ENCODE peak calls at places on chromosomes 16 and 17, in six cellular contexts. One of them, this sample, is unnamed.

GRCh38 chr16:68844211-68844564 is 857 bp downstream of the TANGO6 start:
- DNase-seq in psoas muscle: no peak
- DNase-seq in CD4-positive, CD25-positive, alpha-beta regulatory T cell: no peak
- DNase-seq in CD8-positive, alpha-beta memory T cell: no peak
- DNase-seq in thoracic aorta: no peak
- DNase-seq in RWPE1: no peak
- DNase-seq in this sample: no peak

GRCh38 chr17:74923538-74924249 is 379 bp upstream of the OTOP2 start:
- DNase-seq in psoas muscle: peak; percentile 79
- DNase-seq in CD4-positive, CD25-positive, alpha-beta regulatory T cell: peak; percentile 63
- DNase-seq in CD8-positive, alpha-beta memory T cell: peak; percentile 57
- DNase-seq in thoracic aorta: peak; percentile 19
- DNase-seq in RWPE1: peak; percentile 73
- DNase-seq in this sample: peak; percentile 86

GRCh38 chr17:4766199-4766598 is 5.5 kb upstream of the TM4SF5 start:
- DNase-seq in psoas muscle: no peak
- DNase-seq in CD4-positive, CD25-positive, alpha-beta regulatory T cell: no peak
- DNase-seq in CD8-positive, alpha-beta memory T cell: no peak
- DNase-seq in thoracic aorta: no peak
- DNase-seq in RWPE1: no peak
- DNase-seq in this sample: no peak

GRCh38 chr17:18140648-18141047 is 32.1 kb downstream of the MYO15A start:
- DNase-seq in psoas muscle: no peak
- DNase-seq in CD4-positive, CD25-positive, alpha-beta regulatory T cell: no peak
- DNase-seq in CD8-positive, alpha-beta memory T cell: no peak
- DNase-seq in thoracic aorta: no peak
- DNase-seq in RWPE1: no peak
- DNase-seq in this sample: no peak

GRCh38 chr17:47423406-47424295 is 99.9 kb downstream of the EFCAB13 start:
- DNase-seq in psoas muscle: peak; percentile 13
- DNase-seq in CD4-positive, CD25-positive, alpha-beta regulatory T cell: no peak
- DNase-seq in CD8-positive, alpha-beta memory T cell: peak; percentile 0
- DNase-seq in thoracic aorta: no peak
- DNase-seq in RWPE1: peak; percentile 20
- DNase-seq in this sample: peak; percentile 77

GRCh38 chr17:17051791-17052461 is 9.7 kb downstream of the MPRIP start:
- DNase-seq in psoas muscle: peak; percentile 53
- DNase-seq in CD4-positive, CD25-positive, alpha-beta regulatory T cell: no peak
- DNase-seq in CD8-positive, alpha-beta memory T cell: no peak
- DNase-seq in thoracic aorta: no peak
- DNase-seq in RWPE1: no peak
- DNase-seq in this sample: peak; percentile 72

GRCh38 chr16:2498531-2499253 is 15.1 kb upstream of the ATP6V0C start:
- DNase-seq in psoas muscle: no peak
- DNase-seq in CD4-positive, CD25-positive, alpha-beta regulatory T cell: no peak
- DNase-seq in CD8-positive, alpha-beta memory T cell: no peak
- DNase-seq in thoracic aorta: no peak
- DNase-seq in RWPE1: no peak
- DNase-seq in this sample: no peak

GRCh38 chr16:15765880-15766279 is 90.9 kb downstream of the MYH11 start:
- DNase-seq in psoas muscle: no peak
- DNase-seq in CD4-positive, CD25-positive, alpha-beta regulatory T cell: peak; percentile 39
- DNase-seq in CD8-positive, alpha-beta memory T cell: peak; percentile 7
- DNase-seq in thoracic aorta: no peak
- DNase-seq in RWPE1: peak; percentile 44
- DNase-seq in this sample: peak; percentile 24

GRCh38 chr16:88465387-88465983 is 12.4 kb downstream of the ZFPM1 start:
- DNase-seq in psoas muscle: no peak
- DNase-seq in CD4-positive, CD25-positive, alpha-beta regulatory T cell: no peak
- DNase-seq in CD8-positive, alpha-beta memory T cell: no peak
- DNase-seq in thoracic aorta: no peak
- DNase-seq in RWPE1: no peak
- DNase-seq in this sample: no peak

GRCh38 chr16:31113420-31114124 is 3.9 kb upstream of the KAT8 start:
- DNase-seq in psoas muscle: no peak
- DNase-seq in CD4-positive, CD25-positive, alpha-beta regulatory T cell: no peak
- DNase-seq in CD8-positive, alpha-beta memory T cell: no peak
- DNase-seq in thoracic aorta: no peak
- DNase-seq in RWPE1: no peak
- DNase-seq in this sample: no peak

GRCh38 chr17:81518113-81518784 is 5.7 kb upstream of the ACTG1 start:
- DNase-seq in psoas muscle: peak; percentile 12
- DNase-seq in CD4-positive, CD25-positive, alpha-beta regulatory T cell: no peak
- DNase-seq in CD8-positive, alpha-beta memory T cell: no peak
- DNase-seq in thoracic aorta: no peak
- DNase-seq in RWPE1: no peak
- DNase-seq in this sample: no peak

GRCh38 chr17:10021239-10021638 is 116.2 kb upstream of the RCVRN start:
- DNase-seq in psoas muscle: peak; percentile 36
- DNase-seq in CD4-positive, CD25-positive, alpha-beta regulatory T cell: no peak
- DNase-seq in CD8-positive, alpha-beta memory T cell: no peak
- DNase-seq in thoracic aorta: no peak
- DNase-seq in RWPE1: no peak
- DNase-seq in this sample: no peak

GRCh38 chr17:73317554-73318426 is 6.0 kb upstream of the CDC42EP4 start:
- DNase-seq in psoas muscle: no peak
- DNase-seq in CD4-positive, CD25-positive, alpha-beta regulatory T cell: no peak
- DNase-seq in CD8-positive, alpha-beta memory T cell: no peak
- DNase-seq in thoracic aorta: no peak
- DNase-seq in RWPE1: no peak
- DNase-seq in this sample: no peak
- H3K27ac ChIP-seq in psoas muscle: no peak overlapping the region
- H3K27ac ChIP-seq in CD4-positive, CD25-positive, alpha-beta regulatory T cell: no peak overlapping the region
- H3K27ac ChIP-seq in CD8-positive, alpha-beta memory T cell: no peak overlapping the region
- H3K27ac ChIP-seq in thoracic aorta: no peak overlapping the region
- H3K27ac ChIP-seq in RWPE1: peak overlapping the region; percentile 84
- H3K27ac ChIP-seq in this sample: no peak overlapping the region

DNA sequence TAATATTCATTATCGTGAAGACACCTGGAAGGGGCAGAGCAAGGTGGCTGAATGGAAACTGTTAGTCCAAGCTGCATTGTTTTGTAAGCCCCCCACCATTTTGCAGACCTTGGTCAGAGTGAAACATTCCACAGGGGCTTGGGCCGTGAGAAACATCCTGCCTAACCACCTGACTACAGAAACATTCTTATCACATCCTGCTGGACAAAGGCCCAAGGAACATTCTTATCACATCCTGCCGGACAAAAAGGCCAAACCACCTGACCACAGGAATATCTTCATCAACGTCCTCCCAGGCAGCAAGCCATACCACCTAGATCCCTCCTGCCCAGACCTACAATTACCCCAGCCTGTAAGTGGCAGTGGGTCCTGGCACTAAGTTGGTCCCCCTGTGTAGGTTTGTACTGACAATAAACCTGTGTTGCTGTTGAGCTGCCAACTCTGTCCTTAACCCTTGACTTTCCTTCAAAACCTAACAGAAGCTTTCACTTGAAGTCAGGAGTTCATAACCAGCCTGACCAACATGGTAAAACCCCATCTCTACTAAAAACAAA is 19.6 kb downstream of the ATF7IP2 start:
- DNase-seq in psoas muscle: no peak
- DNase-seq in CD4-positive, CD25-positive, alpha-beta regulatory T cell: no peak
- DNase-seq in CD8-positive, alpha-beta memory T cell: no peak
- DNase-seq in thoracic aorta: no peak
- DNase-seq in RWPE1: no peak
- DNase-seq in this sample: no peak
- H3K27ac ChIP-seq in psoas muscle: peak overlapping the region; percentile 16
- H3K27ac ChIP-seq in CD4-positive, CD25-positive, alpha-beta regulatory T cell: no peak overlapping the region
- H3K27ac ChIP-seq in CD8-positive, alpha-beta memory T cell: no peak overlapping the region
- H3K27ac ChIP-seq in thoracic aorta: no peak overlapping the region
- H3K27ac ChIP-seq in RWPE1: no peak overlapping the region
- H3K27ac ChIP-seq in this sample: no peak overlapping the region

GRCh38 chr17:1998426-1998784 is 26.7 kb downstream of the RTN4RL1 start:
- DNase-seq in psoas muscle: peak; percentile 40
- DNase-seq in CD4-positive, CD25-positive, alpha-beta regulatory T cell: no peak
- DNase-seq in CD8-positive, alpha-beta memory T cell: no peak
- DNase-seq in thoracic aorta: no peak
- DNase-seq in RWPE1: no peak
- DNase-seq in this sample: no peak

GRCh38 chr17:1997146-1997586 is 28.0 kb downstream of the RTN4RL1 start:
- DNase-seq in psoas muscle: no peak
- DNase-seq in CD4-positive, CD25-positive, alpha-beta regulatory T cell: no peak
- DNase-seq in CD8-positive, alpha-beta memory T cell: no peak
- DNase-seq in thoracic aorta: no peak
- DNase-seq in RWPE1: no peak
- DNase-seq in this sample: no peak

GRCh38 chr17:2002767-2003329 is 22.3 kb downstream of the RTN4RL1 start:
- DNase-seq in psoas muscle: no peak
- DNase-seq in CD4-positive, CD25-positive, alpha-beta regulatory T cell: no peak
- DNase-seq in CD8-positive, alpha-beta memory T cell: no peak
- DNase-seq in thoracic aorta: no peak
- DNase-seq in RWPE1: no peak
- DNase-seq in this sample: no peak

GRCh38 chr17:1997587-1998425 is 27.3 kb downstream of the RTN4RL1 start:
- DNase-seq in psoas muscle: peak; percentile 34
- DNase-seq in CD4-positive, CD25-positive, alpha-beta regulatory T cell: no peak
- DNase-seq in CD8-positive, alpha-beta memory T cell: no peak
- DNase-seq in thoracic aorta: no peak
- DNase-seq in RWPE1: no peak
- DNase-seq in this sample: peak; percentile 77

GRCh38 chr17:1999557-2000251 is 25.4 kb downstream of the RTN4RL1 start:
- DNase-seq in psoas muscle: peak; percentile 60
- DNase-seq in CD4-positive, CD25-positive, alpha-beta regulatory T cell: no peak
- DNase-seq in CD8-positive, alpha-beta memory T cell: no peak
- DNase-seq in thoracic aorta: no peak
- DNase-seq in RWPE1: no peak
- DNase-seq in this sample: no peak
- H3K27ac ChIP-seq in psoas muscle: peak overlapping the region; percentile 92
- H3K27ac ChIP-seq in CD4-positive, CD25-positive, alpha-beta regulatory T cell: no peak overlapping the region
- H3K27ac ChIP-seq in CD8-positive, alpha-beta memory T cell: no peak overlapping the region
- H3K27ac ChIP-seq in thoracic aorta: peak overlapping the region; percentile 70
- H3K27ac ChIP-seq in RWPE1: peak overlapping the region; percentile 91
- H3K27ac ChIP-seq in this sample: no peak overlapping the region

DNA sequence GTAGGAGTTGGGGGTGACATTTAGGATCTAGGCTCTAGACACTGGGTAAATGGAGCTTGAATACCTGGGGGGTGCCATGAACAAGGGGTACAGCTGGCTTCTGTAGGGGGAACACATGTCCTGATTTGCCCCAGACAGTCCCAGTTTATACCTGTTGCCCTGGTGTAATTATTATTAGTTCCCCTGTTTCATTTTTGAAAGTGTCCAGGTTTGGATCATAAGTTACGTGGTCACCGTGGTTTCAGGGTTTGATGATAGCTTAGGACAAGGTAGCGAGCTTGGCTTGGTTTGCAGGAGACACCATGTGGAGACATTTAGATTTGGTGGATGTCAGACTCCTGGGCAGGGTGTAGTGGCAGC is 5.5 kb downstream of the MLLT6 start:
- DNase-seq in psoas muscle: no peak
- DNase-seq in CD4-positive, CD25-positive, alpha-beta regulatory T cell: no peak
- DNase-seq in CD8-positive, alpha-beta memory T cell: no peak
- DNase-seq in thoracic aorta: no peak
- DNase-seq in RWPE1: no peak
- DNase-seq in this sample: no peak
- H3K27ac ChIP-seq in psoas muscle: peak overlapping the region; percentile 83
- H3K27ac ChIP-seq in CD4-positive, CD25-positive, alpha-beta regulatory T cell: no peak overlapping the region
- H3K27ac ChIP-seq in CD8-positive, alpha-beta memory T cell: no peak overlapping the region
- H3K27ac ChIP-seq in thoracic aorta: no peak overlapping the region
- H3K27ac ChIP-seq in RWPE1: peak overlapping the region; percentile 49
- H3K27ac ChIP-seq in this sample: no peak overlapping the region

GRCh38 chr16:82050909-82051357 is 15.9 kb downstream of the HSD17B2 start:
- DNase-seq in psoas muscle: no peak
- DNase-seq in CD4-positive, CD25-positive, alpha-beta regulatory T cell: no peak
- DNase-seq in CD8-positive, alpha-beta memory T cell: no peak
- DNase-seq in thoracic aorta: no peak
- DNase-seq in RWPE1: no peak
- DNase-seq in this sample: no peak
- H3K27ac ChIP-seq in psoas muscle: no peak overlapping the region
- H3K27ac ChIP-seq in CD4-positive, CD25-positive, alpha-beta regulatory T cell: no peak overlapping the region
- H3K27ac ChIP-seq in CD8-positive, alpha-beta memory T cell: no peak overlapping the region
- H3K27ac ChIP-seq in thoracic aorta: no peak overlapping the region
- H3K27ac ChIP-seq in RWPE1: no peak overlapping the region
- H3K27ac ChIP-seq in this sample: no peak overlapping the region

GRCh38 chr16:11561856-11562255 is 24.9 kb downstream of the LITAF start:
- DNase-seq in psoas muscle: no peak
- DNase-seq in CD4-positive, CD25-positive, alpha-beta regulatory T cell: no peak
- DNase-seq in CD8-positive, alpha-beta memory T cell: no peak
- DNase-seq in thoracic aorta: no peak
- DNase-seq in RWPE1: no peak
- DNase-seq in this sample: no peak

GRCh38 chr16:11562941-11563340 is 23.8 kb downstream of the LITAF start:
- DNase-seq in psoas muscle: no peak
- DNase-seq in CD4-positive, CD25-positive, alpha-beta regulatory T cell: no peak
- DNase-seq in CD8-positive, alpha-beta memory T cell: peak; percentile 46
- DNase-seq in thoracic aorta: no peak
- DNase-seq in RWPE1: no peak
- DNase-seq in this sample: no peak

GRCh38 chr16:11561440-11561797 is 25.3 kb downstream of the LITAF start:
- DNase-seq in psoas muscle: no peak
- DNase-seq in CD4-positive, CD25-positive, alpha-beta regulatory T cell: no peak
- DNase-seq in CD8-positive, alpha-beta memory T cell: no peak
- DNase-seq in thoracic aorta: no peak
- DNase-seq in RWPE1: no peak
- DNase-seq in this sample: no peak

GRCh38 chr16:11562411-11562810 is 24.3 kb downstream of the LITAF start:
- DNase-seq in psoas muscle: no peak
- DNase-seq in CD4-positive, CD25-positive, alpha-beta regulatory T cell: no peak
- DNase-seq in CD8-positive, alpha-beta memory T cell: no peak
- DNase-seq in thoracic aorta: no peak
- DNase-seq in RWPE1: peak; percentile 31
- DNase-seq in this sample: no peak

GRCh38 chr16:11560701-11561439 is 25.8 kb downstream of the LITAF start:
- DNase-seq in psoas muscle: no peak
- DNase-seq in CD4-positive, CD25-positive, alpha-beta regulatory T cell: peak; percentile 86
- DNase-seq in CD8-positive, alpha-beta memory T cell: peak; percentile 89
- DNase-seq in thoracic aorta: no peak
- DNase-seq in RWPE1: peak; percentile 30
- DNase-seq in this sample: no peak
- H3K27ac ChIP-seq in psoas muscle: peak overlapping the region; percentile 55
- H3K27ac ChIP-seq in CD4-positive, CD25-positive, alpha-beta regulatory T cell: peak overlapping the region; percentile 92
- H3K27ac ChIP-seq in CD8-positive, alpha-beta memory T cell: peak overlapping the region; percentile 83
- H3K27ac ChIP-seq in thoracic aorta: peak overlapping the region; percentile 8
- H3K27ac ChIP-seq in RWPE1: peak overlapping the region; percentile 73
- H3K27ac ChIP-seq in this sample: peak overlapping the region; percentile 77